ENCODE peak calls at places on chromosomes 11 and 22, in four cellular contexts. J, O, A and P are unnamed samples.

GRCh38 chr22:47409501-47410275 is 647.2 kb downstream of the TBC1D22A start:
- DNase-seq in J (no peak), A (no peak), O (no peak), P (no peak)

GRCh38 chr11:96168623-96169022 is 174.4 kb downstream of the MAML2 start:
- DNase-seq in O (peak), A (no peak), J (no peak), P (peak)

GRCh38 chr22:35051034-35051535 is 14.9 kb upstream of the ISX start:
- DNase-seq in J (no peak), O (no peak), A (no peak), P (no peak)

GRCh38 chr11:105100976-105101630 is 38.5 kb downstream of the CARD18 start:
- DNase-seq in O (no peak), A (peak), J (no peak), P (no peak)

GRCh38 chr11:66708701-66709100 is 20.3 kb downstream of the SPTBN2 start:
- DNase-seq in A (no peak), O (no peak), J (no peak), P (no peak)

GRCh38 chr22:41873391-41873790 is 40.5 kb downstream of the SREBF2 start:
- DNase-seq in O (no peak), J (no peak), A (no peak), P (no peak)

GRCh38 chr11:123594921-123595320 is 59.5 kb downstream of the SCN3B start:
- DNase-seq in O (no peak), A (no peak), J (no peak), P (no peak)

GRCh38 chr11:111327908-111328624 is 29.7 kb downstream of the POU2AF3 start:
- DNase-seq in O (no peak), A (no peak), J (no peak), P (no peak)

GRCh38 chr22:26977741-26978140 is 320.4 kb downstream of the MIAT start:
- DNase-seq in O (no peak), J (no peak), A (peak), P (no peak)

GRCh38 chr11:1888811-1889526 is 2.7 kb downstream of the PRR33 start:
- DNase-seq in A (no peak), J (no peak), O (no peak), P (no peak)

GRCh38 chr11:68838572-68838964 is 3.1 kb downstream of the CPT1A start:
- DNase-seq in A (no peak), O (no peak), J (no peak), P (no peak)

GRCh38 chr22:29342177-29342576 is 26.7 kb upstream of the RASL10A start:
- DNase-seq in J (no peak), A (no peak), O (no peak), P (no peak)

GRCh38 chr22:24688294-24688693 is 85.3 kb downstream of the GGT1 start:
- DNase-seq in A (no peak), J (no peak), O (no peak), P (no peak)